ENCODE peak calls at places on chromosomes 13 and 19, in seven cellular contexts. One of them, this sample, is unnamed.

GRCh38 chr19:11180346-11180745 is 17.0 kb downstream of the KANK2 start:
- DNase-seq in trophoblast cell: no peak
- DNase-seq in ELF-1: no peak
- DNase-seq in activated gamma-delta T cell treated with anti-CD3 and anti-CD28 coated beads, Interleukin-2, amount 50 U/mL, for 16 hours: no peak
- DNase-seq in CD4-positive, alpha-beta T cell: no peak
- DNase-seq in stimulated activated CD4-positive, alpha-beta T cell treated with anti-CD3 and anti-CD28 coated beads, Interleukin-1b, Interleukin-23, amount 100 ng/mL, for 1 hour: no peak
- DNase-seq in NCI-H1694 treated with DMSO at 0.1 percent for 48 hours: no peak
- DNase-seq in this sample: no peak

GRCh38 chr19:35169226-35169995 is 14.9 kb downstream of the FXYD5 start:
- DNase-seq in ELF-1: no peak
- DNase-seq in CD4-positive, alpha-beta T cell: no peak
- DNase-seq in NCI-H1694 treated with DMSO at 0.1 percent for 48 hours: no peak
- DNase-seq in trophoblast cell: no peak
- DNase-seq in stimulated activated CD4-positive, alpha-beta T cell treated with anti-CD3 and anti-CD28 coated beads, Interleukin-1b, Interleukin-23, amount 100 ng/mL, for 1 hour: no peak
- DNase-seq in activated gamma-delta T cell treated with anti-CD3 and anti-CD28 coated beads, Interleukin-2, amount 50 U/mL, for 16 hours: no peak
- DNase-seq in this sample: peak

GRCh38 chr19:16343156-16343555 is 18.5 kb downstream of the KLF2 start:
- DNase-seq in activated gamma-delta T cell treated with anti-CD3 and anti-CD28 coated beads, Interleukin-2, amount 50 U/mL, for 16 hours: no peak
- DNase-seq in NCI-H1694 treated with DMSO at 0.1 percent for 48 hours: no peak
- DNase-seq in CD4-positive, alpha-beta T cell: no peak
- DNase-seq in ELF-1: no peak
- DNase-seq in stimulated activated CD4-positive, alpha-beta T cell treated with anti-CD3 and anti-CD28 coated beads, Interleukin-1b, Interleukin-23, amount 100 ng/mL, for 1 hour: no peak
- DNase-seq in trophoblast cell: no peak
- DNase-seq in this sample: no peak

GRCh38 chr19:57648336-57649003 is 15.5 kb downstream of the ZNF211 start:
- DNase-seq in NCI-H1694 treated with DMSO at 0.1 percent for 48 hours: peak
- DNase-seq in trophoblast cell: no peak
- DNase-seq in ELF-1: no peak
- DNase-seq in CD4-positive, alpha-beta T cell: no peak
- DNase-seq in activated gamma-delta T cell treated with anti-CD3 and anti-CD28 coated beads, Interleukin-2, amount 50 U/mL, for 16 hours: no peak
- DNase-seq in stimulated activated CD4-positive, alpha-beta T cell treated with anti-CD3 and anti-CD28 coated beads, Interleukin-1b, Interleukin-23, amount 100 ng/mL, for 1 hour: no peak
- DNase-seq in this sample: no peak

GRCh38 chr19:29537601-29538000 is 11.8 kb downstream of the VSTM2B start:
- DNase-seq in CD4-positive, alpha-beta T cell: no peak
- DNase-seq in activated gamma-delta T cell treated with anti-CD3 and anti-CD28 coated beads, Interleukin-2, amount 50 U/mL, for 16 hours: no peak
- DNase-seq in trophoblast cell: no peak
- DNase-seq in NCI-H1694 treated with DMSO at 0.1 percent for 48 hours: no peak
- DNase-seq in stimulated activated CD4-positive, alpha-beta T cell treated with anti-CD3 and anti-CD28 coated beads, Interleukin-1b, Interleukin-23, amount 100 ng/mL, for 1 hour: no peak
- DNase-seq in ELF-1: no peak
- DNase-seq in this sample: no peak

GRCh38 chr13:112959206-112959605 is 9.8 kb upstream of the MCF2L start:
- DNase-seq in stimulated activated CD4-positive, alpha-beta T cell treated with anti-CD3 and anti-CD28 coated beads, Interleukin-1b, Interleukin-23, amount 100 ng/mL, for 1 hour: no peak
- DNase-seq in activated gamma-delta T cell treated with anti-CD3 and anti-CD28 coated beads, Interleukin-2, amount 50 U/mL, for 16 hours: no peak
- DNase-seq in trophoblast cell: no peak
- DNase-seq in ELF-1: no peak
- DNase-seq in NCI-H1694 treated with DMSO at 0.1 percent for 48 hours: no peak
- DNase-seq in CD4-positive, alpha-beta T cell: no peak
- DNase-seq in this sample: no peak

GRCh38 chr19:40356681-40357595 is 8.4 kb downstream of the PLD3 start:
- DNase-seq in ELF-1: no peak
- DNase-seq in activated gamma-delta T cell treated with anti-CD3 and anti-CD28 coated beads, Interleukin-2, amount 50 U/mL, for 16 hours: no peak
- DNase-seq in trophoblast cell: no peak
- DNase-seq in stimulated activated CD4-positive, alpha-beta T cell treated with anti-CD3 and anti-CD28 coated beads, Interleukin-1b, Interleukin-23, amount 100 ng/mL, for 1 hour: no peak
- DNase-seq in CD4-positive, alpha-beta T cell: no peak
- DNase-seq in NCI-H1694 treated with DMSO at 0.1 percent for 48 hours: no peak
- DNase-seq in this sample: no peak

GRCh38 chr13:49791214-49791752 is 1.2 kb downstream of the KPNA3 start:
- DNase-seq in CD4-positive, alpha-beta T cell: no peak
- DNase-seq in NCI-H1694 treated with DMSO at 0.1 percent for 48 hours: peak
- DNase-seq in trophoblast cell: peak
- DNase-seq in stimulated activated CD4-positive, alpha-beta T cell treated with anti-CD3 and anti-CD28 coated beads, Interleukin-1b, Interleukin-23, amount 100 ng/mL, for 1 hour: no peak
- DNase-seq in ELF-1: no peak
- DNase-seq in activated gamma-delta T cell treated with anti-CD3 and anti-CD28 coated beads, Interleukin-2, amount 50 U/mL, for 16 hours: no peak
- DNase-seq in this sample: peak

GRCh38 chr19:19366691-19367396 is 38.6 kb upstream of the GATAD2A start:
- DNase-seq in activated gamma-delta T cell treated with anti-CD3 and anti-CD28 coated beads, Interleukin-2, amount 50 U/mL, for 16 hours: peak
- DNase-seq in ELF-1: peak
- DNase-seq in NCI-H1694 treated with DMSO at 0.1 percent for 48 hours: peak
- DNase-seq in stimulated activated CD4-positive, alpha-beta T cell treated with anti-CD3 and anti-CD28 coated beads, Interleukin-1b, Interleukin-23, amount 100 ng/mL, for 1 hour: peak
- DNase-seq in CD4-positive, alpha-beta T cell: peak
- DNase-seq in trophoblast cell: peak
- DNase-seq in this sample: peak

GRCh38 chr13:22451345-22451744 is 729.4 kb upstream of the SGCG start:
- DNase-seq in NCI-H1694 treated with DMSO at 0.1 percent for 48 hours: no peak
- DNase-seq in CD4-positive, alpha-beta T cell: no peak
- DNase-seq in activated gamma-delta T cell treated with anti-CD3 and anti-CD28 coated beads, Interleukin-2, amount 50 U/mL, for 16 hours: no peak
- DNase-seq in ELF-1: no peak
- DNase-seq in stimulated activated CD4-positive, alpha-beta T cell treated with anti-CD3 and anti-CD28 coated beads, Interleukin-1b, Interleukin-23, amount 100 ng/mL, for 1 hour: no peak
- DNase-seq in trophoblast cell: peak
- DNase-seq in this sample: no peak

GRCh38 chr13:72379581-72379980 is 347.8 kb downstream of the MZT1 start:
- DNase-seq in NCI-H1694 treated with DMSO at 0.1 percent for 48 hours: no peak
- DNase-seq in stimulated activated CD4-positive, alpha-beta T cell treated with anti-CD3 and anti-CD28 coated beads, Interleukin-1b, Interleukin-23, amount 100 ng/mL, for 1 hour: no peak
- DNase-seq in CD4-positive, alpha-beta T cell: no peak
- DNase-seq in ELF-1: no peak
- DNase-seq in activated gamma-delta T cell treated with anti-CD3 and anti-CD28 coated beads, Interleukin-2, amount 50 U/mL, for 16 hours: no peak
- DNase-seq in trophoblast cell: no peak
- DNase-seq in this sample: no peak

GRCh38 chr13:30395192-30396158 is 26.8 kb upstream of the UBE2L5 start:
- DNase-seq in ELF-1: peak
- DNase-seq in activated gamma-delta T cell treated with anti-CD3 and anti-CD28 coated beads, Interleukin-2, amount 50 U/mL, for 16 hours: no peak
- DNase-seq in NCI-H1694 treated with DMSO at 0.1 percent for 48 hours: peak
- DNase-seq in stimulated activated CD4-positive, alpha-beta T cell treated with anti-CD3 and anti-CD28 coated beads, Interleukin-1b, Interleukin-23, amount 100 ng/mL, for 1 hour: peak
- DNase-seq in trophoblast cell: peak
- DNase-seq in CD4-positive, alpha-beta T cell: peak
- DNase-seq in this sample: no peak

GRCh38 chr19:14198384-14199376 is 7.3 kb downstream of the ADGRL1 start:
- DNase-seq in stimulated activated CD4-positive, alpha-beta T cell treated with anti-CD3 and anti-CD28 coated beads, Interleukin-1b, Interleukin-23, amount 100 ng/mL, for 1 hour: no peak
- DNase-seq in activated gamma-delta T cell treated with anti-CD3 and anti-CD28 coated beads, Interleukin-2, amount 50 U/mL, for 16 hours: no peak
- DNase-seq in NCI-H1694 treated with DMSO at 0.1 percent for 48 hours: peak
- DNase-seq in trophoblast cell: no peak
- DNase-seq in ELF-1: no peak
- DNase-seq in CD4-positive, alpha-beta T cell: no peak
- DNase-seq in this sample: no peak

GRCh38 chr19:13953021-13953531 is 767 bp downstream of the DCAF15 start:
- DNase-seq in NCI-H1694 treated with DMSO at 0.1 percent for 48 hours: no peak
- DNase-seq in ELF-1: no peak
- DNase-seq in trophoblast cell: no peak
- DNase-seq in activated gamma-delta T cell treated with anti-CD3 and anti-CD28 coated beads, Interleukin-2, amount 50 U/mL, for 16 hours: no peak
- DNase-seq in stimulated activated CD4-positive, alpha-beta T cell treated with anti-CD3 and anti-CD28 coated beads, Interleukin-1b, Interleukin-23, amount 100 ng/mL, for 1 hour: no peak
- DNase-seq in CD4-positive, alpha-beta T cell: no peak
- DNase-seq in this sample: peak

GRCh38 chr19:38506723-38507550 is 73.4 kb downstream of the RYR1 start:
- DNase-seq in activated gamma-delta T cell treated with anti-CD3 and anti-CD28 coated beads, Interleukin-2, amount 50 U/mL, for 16 hours: no peak
- DNase-seq in CD4-positive, alpha-beta T cell: peak
- DNase-seq in trophoblast cell: peak
- DNase-seq in NCI-H1694 treated with DMSO at 0.1 percent for 48 hours: no peak
- DNase-seq in stimulated activated CD4-positive, alpha-beta T cell treated with anti-CD3 and anti-CD28 coated beads, Interleukin-1b, Interleukin-23, amount 100 ng/mL, for 1 hour: peak
- DNase-seq in ELF-1: peak
- DNase-seq in this sample: peak

GRCh38 chr13:29573190-29573589 is 22.3 kb downstream of the SLC7A1 start:
- DNase-seq in activated gamma-delta T cell treated with anti-CD3 and anti-CD28 coated beads, Interleukin-2, amount 50 U/mL, for 16 hours: no peak
- DNase-seq in stimulated activated CD4-positive, alpha-beta T cell treated with anti-CD3 and anti-CD28 coated beads, Interleukin-1b, Interleukin-23, amount 100 ng/mL, for 1 hour: no peak
- DNase-seq in trophoblast cell: no peak
- DNase-seq in ELF-1: no peak
- DNase-seq in NCI-H1694 treated with DMSO at 0.1 percent for 48 hours: no peak
- DNase-seq in CD4-positive, alpha-beta T cell: no peak
- DNase-seq in this sample: no peak

GRCh38 chr19:1112254-1113208 is 8.7 kb downstream of the GPX4 start:
- DNase-seq in ELF-1: peak
- DNase-seq in activated gamma-delta T cell treated with anti-CD3 and anti-CD28 coated beads, Interleukin-2, amount 50 U/mL, for 16 hours: no peak
- DNase-seq in stimulated activated CD4-positive, alpha-beta T cell treated with anti-CD3 and anti-CD28 coated beads, Interleukin-1b, Interleukin-23, amount 100 ng/mL, for 1 hour: no peak
- DNase-seq in trophoblast cell: peak
- DNase-seq in CD4-positive, alpha-beta T cell: no peak
- DNase-seq in NCI-H1694 treated with DMSO at 0.1 percent for 48 hours: no peak
- DNase-seq in this sample: no peak

GRCh38 chr13:84590663-84591062 is 708.4 kb upstream of the SLITRK1 start:
- DNase-seq in stimulated activated CD4-positive, alpha-beta T cell treated with anti-CD3 and anti-CD28 coated beads, Interleukin-1b, Interleukin-23, amount 100 ng/mL, for 1 hour: no peak
- DNase-seq in trophoblast cell: no peak
- DNase-seq in CD4-positive, alpha-beta T cell: no peak
- DNase-seq in ELF-1: no peak
- DNase-seq in NCI-H1694 treated with DMSO at 0.1 percent for 48 hours: no peak
- DNase-seq in activated gamma-delta T cell treated with anti-CD3 and anti-CD28 coated beads, Interleukin-2, amount 50 U/mL, for 16 hours: no peak
- DNase-seq in this sample: no peak

GRCh38 chr13:39419068-39419467 is 183.9 kb downstream of the LHFPL6 start:
- DNase-seq in CD4-positive, alpha-beta T cell: no peak
- DNase-seq in ELF-1: no peak
- DNase-seq in activated gamma-delta T cell treated with anti-CD3 and anti-CD28 coated beads, Interleukin-2, amount 50 U/mL, for 16 hours: no peak
- DNase-seq in stimulated activated CD4-positive, alpha-beta T cell treated with anti-CD3 and anti-CD28 coated beads, Interleukin-1b, Interleukin-23, amount 100 ng/mL, for 1 hour: no peak
- DNase-seq in NCI-H1694 treated with DMSO at 0.1 percent for 48 hours: no peak
- DNase-seq in trophoblast cell: no peak
- DNase-seq in this sample: no peak

GRCh38 chr13:109782823-109783411 is 3.5 kb downstream of the IRS2 start:
- DNase-seq in trophoblast cell: no peak
- DNase-seq in CD4-positive, alpha-beta T cell: no peak
- DNase-seq in stimulated activated CD4-positive, alpha-beta T cell treated with anti-CD3 and anti-CD28 coated beads, Interleukin-1b, Interleukin-23, amount 100 ng/mL, for 1 hour: no peak
- DNase-seq in NCI-H1694 treated with DMSO at 0.1 percent for 48 hours: no peak
- DNase-seq in activated gamma-delta T cell treated with anti-CD3 and anti-CD28 coated beads, Interleukin-2, amount 50 U/mL, for 16 hours: no peak
- DNase-seq in ELF-1: no peak
- DNase-seq in this sample: no peak

GRCh38 chr13:33262069-33262487 is 23.5 kb downstream of the STARD13 start:
- DNase-seq in CD4-positive, alpha-beta T cell: no peak
- DNase-seq in NCI-H1694 treated with DMSO at 0.1 percent for 48 hours: no peak
- DNase-seq in trophoblast cell: peak
- DNase-seq in stimulated activated CD4-positive, alpha-beta T cell treated with anti-CD3 and anti-CD28 coated beads, Interleukin-1b, Interleukin-23, amount 100 ng/mL, for 1 hour: no peak
- DNase-seq in activated gamma-delta T cell treated with anti-CD3 and anti-CD28 coated beads, Interleukin-2, amount 50 U/mL, for 16 hours: no peak
- DNase-seq in ELF-1: peak
- DNase-seq in this sample: no peak

GRCh38 chr13:26326562-26326961 is 72.6 kb downstream of the CDK8 start:
- DNase-seq in ELF-1: no peak
- DNase-seq in NCI-H1694 treated with DMSO at 0.1 percent for 48 hours: no peak
- DNase-seq in stimulated activated CD4-positive, alpha-beta T cell treated with anti-CD3 and anti-CD28 coated beads, Interleukin-1b, Interleukin-23, amount 100 ng/mL, for 1 hour: no peak
- DNase-seq in trophoblast cell: no peak
- DNase-seq in CD4-positive, alpha-beta T cell: no peak
- DNase-seq in activated gamma-delta T cell treated with anti-CD3 and anti-CD28 coated beads, Interleukin-2, amount 50 U/mL, for 16 hours: no peak
- DNase-seq in this sample: no peak

GRCh38 chr13:94079876-94080275 is 399.6 kb downstream of the DCT start:
- DNase-seq in ELF-1: no peak
- DNase-seq in activated gamma-delta T cell treated with anti-CD3 and anti-CD28 coated beads, Interleukin-2, amount 50 U/mL, for 16 hours: no peak
- DNase-seq in CD4-positive, alpha-beta T cell: no peak
- DNase-seq in stimulated activated CD4-positive, alpha-beta T cell treated with anti-CD3 and anti-CD28 coated beads, Interleukin-1b, Interleukin-23, amount 100 ng/mL, for 1 hour: no peak
- DNase-seq in trophoblast cell: no peak
- DNase-seq in NCI-H1694 treated with DMSO at 0.1 percent for 48 hours: no peak
- DNase-seq in this sample: no peak

GRCh38 chr19:48964205-48965032 is 690 bp upstream of the FTL start:
- DNase-seq in CD4-positive, alpha-beta T cell: no peak
- DNase-seq in ELF-1: peak
- DNase-seq in stimulated activated CD4-positive, alpha-beta T cell treated with anti-CD3 and anti-CD28 coated beads, Interleukin-1b, Interleukin-23, amount 100 ng/mL, for 1 hour: no peak
- DNase-seq in NCI-H1694 treated with DMSO at 0.1 percent for 48 hours: no peak
- DNase-seq in activated gamma-delta T cell treated with anti-CD3 and anti-CD28 coated beads, Interleukin-2, amount 50 U/mL, for 16 hours: no peak
- DNase-seq in trophoblast cell: peak
- DNase-seq in this sample: peak

GRCh38 chr13:34469212-34469983 is 472.7 kb upstream of the NBEA start:
- DNase-seq in NCI-H1694 treated with DMSO at 0.1 percent for 48 hours: no peak
- DNase-seq in CD4-positive, alpha-beta T cell: no peak
- DNase-seq in activated gamma-delta T cell treated with anti-CD3 and anti-CD28 coated beads, Interleukin-2, amount 50 U/mL, for 16 hours: no peak
- DNase-seq in ELF-1: no peak
- DNase-seq in trophoblast cell: no peak
- DNase-seq in stimulated activated CD4-positive, alpha-beta T cell treated with anti-CD3 and anti-CD28 coated beads, Interleukin-1b, Interleukin-23, amount 100 ng/mL, for 1 hour: no peak
- DNase-seq in this sample: no peak

GRCh38 chr13:85772379-85772778 is 26.8 kb downstream of the SLITRK6 start:
- DNase-seq in NCI-H1694 treated with DMSO at 0.1 percent for 48 hours: no peak
- DNase-seq in stimulated activated CD4-positive, alpha-beta T cell treated with anti-CD3 and anti-CD28 coated beads, Interleukin-1b, Interleukin-23, amount 100 ng/mL, for 1 hour: no peak
- DNase-seq in activated gamma-delta T cell treated with anti-CD3 and anti-CD28 coated beads, Interleukin-2, amount 50 U/mL, for 16 hours: no peak
- DNase-seq in CD4-positive, alpha-beta T cell: no peak
- DNase-seq in trophoblast cell: peak
- DNase-seq in ELF-1: no peak
- DNase-seq in this sample: no peak

GRCh38 chr19:48992571-48993174 is 436 bp downstream of the GYS1 start:
- DNase-seq in ELF-1: no peak
- DNase-seq in stimulated activated CD4-positive, alpha-beta T cell treated with anti-CD3 and anti-CD28 coated beads, Interleukin-1b, Interleukin-23, amount 100 ng/mL, for 1 hour: no peak
- DNase-seq in trophoblast cell: no peak
- DNase-seq in NCI-H1694 treated with DMSO at 0.1 percent for 48 hours: no peak
- DNase-seq in CD4-positive, alpha-beta T cell: no peak
- DNase-seq in activated gamma-delta T cell treated with anti-CD3 and anti-CD28 coated beads, Interleukin-2, amount 50 U/mL, for 16 hours: no peak
- DNase-seq in this sample: no peak

GRCh38 chr19:18879579-18880373 is 16.2 kb downstream of the CERS1 start:
- DNase-seq in NCI-H1694 treated with DMSO at 0.1 percent for 48 hours: no peak
- DNase-seq in activated gamma-delta T cell treated with anti-CD3 and anti-CD28 coated beads, Interleukin-2, amount 50 U/mL, for 16 hours: no peak
- DNase-seq in CD4-positive, alpha-beta T cell: no peak
- DNase-seq in trophoblast cell: no peak
- DNase-seq in stimulated activated CD4-positive, alpha-beta T cell treated with anti-CD3 and anti-CD28 coated beads, Interleukin-1b, Interleukin-23, amount 100 ng/mL, for 1 hour: no peak
- DNase-seq in ELF-1: peak
- DNase-seq in this sample: no peak

GRCh38 chr13:29480893-29481525 is 114.5 kb downstream of the SLC7A1 start:
- DNase-seq in activated gamma-delta T cell treated with anti-CD3 and anti-CD28 coated beads, Interleukin-2, amount 50 U/mL, for 16 hours: no peak
- DNase-seq in stimulated activated CD4-positive, alpha-beta T cell treated with anti-CD3 and anti-CD28 coated beads, Interleukin-1b, Interleukin-23, amount 100 ng/mL, for 1 hour: no peak
- DNase-seq in CD4-positive, alpha-beta T cell: no peak
- DNase-seq in trophoblast cell: no peak
- DNase-seq in ELF-1: no peak
- DNase-seq in NCI-H1694 treated with DMSO at 0.1 percent for 48 hours: no peak
- DNase-seq in this sample: no peak

GRCh38 chr19:35276706-35277281 is 5.5 kb upstream of the HAMP start:
- DNase-seq in NCI-H1694 treated with DMSO at 0.1 percent for 48 hours: no peak
- DNase-seq in trophoblast cell: no peak
- DNase-seq in ELF-1: no peak
- DNase-seq in activated gamma-delta T cell treated with anti-CD3 and anti-CD28 coated beads, Interleukin-2, amount 50 U/mL, for 16 hours: no peak
- DNase-seq in stimulated activated CD4-positive, alpha-beta T cell treated with anti-CD3 and anti-CD28 coated beads, Interleukin-1b, Interleukin-23, amount 100 ng/mL, for 1 hour: no peak
- DNase-seq in CD4-positive, alpha-beta T cell: no peak
- DNase-seq in this sample: no peak

GRCh38 chr13:83819156-83819555 is 63.1 kb downstream of the SLITRK1 start:
- DNase-seq in activated gamma-delta T cell treated with anti-CD3 and anti-CD28 coated beads, Interleukin-2, amount 50 U/mL, for 16 hours: no peak
- DNase-seq in NCI-H1694 treated with DMSO at 0.1 percent for 48 hours: no peak
- DNase-seq in ELF-1: no peak
- DNase-seq in trophoblast cell: no peak
- DNase-seq in stimulated activated CD4-positive, alpha-beta T cell treated with anti-CD3 and anti-CD28 coated beads, Interleukin-1b, Interleukin-23, amount 100 ng/mL, for 1 hour: no peak
- DNase-seq in CD4-positive, alpha-beta T cell: no peak
- DNase-seq in this sample: no peak

GRCh38 chr19:17156947-17157302 is 58.2 kb upstream of the USE1 start:
- DNase-seq in trophoblast cell: no peak
- DNase-seq in ELF-1: no peak
- DNase-seq in NCI-H1694 treated with DMSO at 0.1 percent for 48 hours: no peak
- DNase-seq in activated gamma-delta T cell treated with anti-CD3 and anti-CD28 coated beads, Interleukin-2, amount 50 U/mL, for 16 hours: no peak
- DNase-seq in CD4-positive, alpha-beta T cell: no peak
- DNase-seq in stimulated activated CD4-positive, alpha-beta T cell treated with anti-CD3 and anti-CD28 coated beads, Interleukin-1b, Interleukin-23, amount 100 ng/mL, for 1 hour: no peak
- DNase-seq in this sample: no peak

GRCh38 chr19:2083174-2083854 is 12.8 kb downstream of the MOB3A start:
- DNase-seq in activated gamma-delta T cell treated with anti-CD3 and anti-CD28 coated beads, Interleukin-2, amount 50 U/mL, for 16 hours: peak
- DNase-seq in NCI-H1694 treated with DMSO at 0.1 percent for 48 hours: no peak
- DNase-seq in stimulated activated CD4-positive, alpha-beta T cell treated with anti-CD3 and anti-CD28 coated beads, Interleukin-1b, Interleukin-23, amount 100 ng/mL, for 1 hour: no peak
- DNase-seq in trophoblast cell: no peak
- DNase-seq in CD4-positive, alpha-beta T cell: peak
- DNase-seq in ELF-1: no peak
- DNase-seq in this sample: no peak

GRCh38 chr19:49596407-49596806 is 5.4 kb downstream of the PRR12 start:
- DNase-seq in activated gamma-delta T cell treated with anti-CD3 and anti-CD28 coated beads, Interleukin-2, amount 50 U/mL, for 16 hours: no peak
- DNase-seq in stimulated activated CD4-positive, alpha-beta T cell treated with anti-CD3 and anti-CD28 coated beads, Interleukin-1b, Interleukin-23, amount 100 ng/mL, for 1 hour: no peak
- DNase-seq in CD4-positive, alpha-beta T cell: no peak
- DNase-seq in ELF-1: no peak
- DNase-seq in trophoblast cell: no peak
- DNase-seq in NCI-H1694 treated with DMSO at 0.1 percent for 48 hours: no peak
- DNase-seq in this sample: no peak

This sample was measured in stimulated activated effector memory CD8-positive, alpha-beta T cell treated with anti-CD3 and anti-CD28 coated beads, Interleukin-12 subunit alpha, Interleukin-12 subunit beta, amount 100 ng/mL, for 72 hours.